ENCODE peak calls at places on chromosomes 2 and 18, in eight cellular contexts. K is activated effector memory CD4-positive, alpha-beta T cell treated with anti-CD3 and anti-CD28 coated beads, Interleukin-2, amount 50 U/mL, for 16 hours; S is hepatocyte; B is tibial nerve; D is DMS 273 treated with DMSO at 0.1 percent for 48 hours; O is upper lobe of right lung; Y is nephron progenitor cell; F is mesenchymal stem cell. A is an unnamed sample.

GRCh38 chr2:86598966-86599365 is 24.7 kb downstream of the RNF103 start:
- DNase-seq in F (no peak), S (no peak), K (no peak), D (no peak), Y (no peak), O (no peak), B (no peak), A (no peak)

GRCh38 chr2:1590611-1591460 is 153.5 kb downstream of the PXDN start:
- DNase-seq in B (no peak), F (no peak), S (no peak), K (peak), D (peak), O (peak), Y (no peak), A (no peak)

GRCh38 chr2:55133467-55134315 is 83.4 kb upstream of the RTN4 start:
- DNase-seq in Y (no peak), O (no peak), K (peak), F (peak), D (no peak), B (peak), S (peak), A (no peak)

GRCh38 chr2:231036578-231037106 is 681 bp upstream of the C2orf72 start:
- DNase-seq in O (peak), K (no peak), S (no peak), B (no peak), D (no peak), F (no peak), Y (no peak), A (no peak)

GRCh38 chr2:82330104-82330503 is 2025.6 kb upstream of the LRRTM1 start:
- DNase-seq in F (no peak), D (no peak), B (no peak), O (no peak), Y (no peak), K (no peak), S (no peak), A (no peak)

GRCh38 chr2:188787661-188788044 is 186.5 kb upstream of the COL3A1 start:
- DNase-seq in Y (no peak), S (peak), O (no peak), K (no peak), F (peak), D (no peak), B (no peak), A (no peak)

GRCh38 chr2:69169990-69170389 is 157.0 kb downstream of the ANTXR1 start:
- DNase-seq in F (no peak), B (no peak), D (no peak), O (no peak), K (no peak), Y (no peak), S (no peak), A (no peak)

GRCh38 chr18:55124078-55124477 is 164.8 kb upstream of the CCDC68 start:
- DNase-seq in K (no peak), B (no peak), O (no peak), S (no peak), D (no peak), F (peak), Y (no peak), A (no peak)

GRCh38 chr2:105879798-105880300 is 135.1 kb downstream of the NCK2 start:
- DNase-seq in D (no peak), O (no peak), Y (no peak), F (no peak), B (no peak), S (no peak), K (no peak), A (no peak)

GRCh38 chr18:10169064-10169562 is 255.3 kb downstream of the VAPA start:
- DNase-seq in F (peak), D (no peak), Y (no peak), K (no peak), S (no peak), O (no peak), B (no peak), A (no peak)

GRCh38 chr2:146874260-146874658 is 970.6 kb upstream of the ACVR2A start:
- DNase-seq in F (peak), S (no peak), D (no peak), B (no peak), Y (no peak), K (no peak), O (no peak), A (peak)

GRCh38 chr2:88636026-88636425 is 8.8 kb upstream of the EIF2AK3 start:
- DNase-seq in S (no peak), O (no peak), Y (no peak), F (no peak), B (no peak), D (no peak), K (no peak), A (no peak)

GRCh38 chr18:44679912-44680270 is 797 bp upstream of the SETBP1 start:
- DNase-seq in D (peak), B (peak), Y (peak), O (peak), F (peak), K (peak), S (peak), A (peak)

GRCh38 chr2:164737612-164738081 is 104.0 kb downstream of the COBLL1 start:
- DNase-seq in S (peak), F (peak), B (peak), Y (peak), K (no peak), O (peak), D (peak), A (peak)

GRCh38 chr18:46946656-46947282 is 29.4 kb downstream of the KATNAL2 start:
- DNase-seq in B (peak), Y (peak), K (peak), F (peak), O (peak), D (peak), S (peak), A (no peak)

GRCh38 chr2:101596346-101596745 is 101.2 kb upstream of the MAP4K4 start:
- DNase-seq in Y (no peak), B (no peak), D (no peak), K (no peak), O (no peak), S (no peak), F (no peak), A (no peak)

GRCh38 chr2:232142049-232142448 is 180.5 kb downstream of the DIS3L2 start:
- DNase-seq in O (no peak), B (no peak), S (peak), F (peak), D (no peak), Y (peak), K (no peak), A (no peak)

GRCh38 chr2:168208652-168209051 is 38.7 kb downstream of the STK39 start:
- DNase-seq in F (no peak), B (no peak), D (no peak), O (no peak), Y (no peak), S (no peak), K (no peak), A (no peak)

GRCh38 chr2:70851704-70852103 is 16.1 kb upstream of the CD207 start:
- DNase-seq in B (no peak), O (no peak), Y (no peak), D (no peak), S (no peak), K (no peak), F (no peak), A (peak)

GRCh38 chr2:236945431-236946016 is 140.2 kb upstream of the COPS8 start:
- DNase-seq in O (no peak), K (no peak), B (no peak), Y (no peak), S (no peak), F (no peak), D (no peak), A (no peak)

GRCh38 chr2:238947920-238948710 is 100.2 kb downstream of the TWIST2 start:
- DNase-seq in O (peak), D (no peak), S (no peak), F (peak), B (peak), K (peak), Y (no peak), A (no peak)

GRCh38 chr18:55351980-55352714 is 235.8 kb downstream of the TCF4 start:
- DNase-seq in B (no peak), D (no peak), Y (no peak), S (no peak), O (no peak), F (peak), K (no peak), A (no peak)

GRCh38 chr2:165435611-165436010 is 33.9 kb upstream of the CSRNP3 start:
- DNase-seq in F (no peak), O (no peak), S (no peak), B (no peak), K (no peak), D (no peak), Y (no peak), A (no peak)

GRCh38 chr18:8176554-8176953 is 432.7 kb upstream of the RAB12 start:
- DNase-seq in B (no peak), K (no peak), O (no peak), D (no peak), S (no peak), Y (peak), F (no peak), A (no peak)

GRCh38 chr2:215736653-215737290 is 276.6 kb downstream of the MREG start:
- DNase-seq in Y (no peak), F (peak), O (no peak), B (no peak), S (no peak), D (no peak), K (no peak), A (no peak)

GRCh38 chr18:46152808-46153617 is 48.8 kb downstream of the HAUS1 start:
- DNase-seq in D (peak), O (no peak), F (no peak), B (no peak), S (no peak), Y (peak), K (no peak), A (no peak)

GRCh38 chr2:142980246-142981068 is 103.0 kb downstream of the KYNU start:
- DNase-seq in D (no peak), S (peak), Y (no peak), F (peak), O (no peak), K (no peak), B (no peak), A (no peak)

GRCh38 chr2:191453756-191454155 is 208.6 kb downstream of the MYO1B start:
- DNase-seq in Y (no peak), B (no peak), S (no peak), O (no peak), D (no peak), F (no peak), K (no peak), A (no peak)

GRCh38 chr2:49770919-49771318 is 616.6 kb upstream of the FSHR start:
- DNase-seq in B (no peak), O (no peak), D (no peak), Y (peak), S (peak), F (peak), K (no peak), A (peak)

GRCh38 chr2:42937171-42937875 is 144.9 kb upstream of the HAAO start:
- DNase-seq in S (no peak), D (no peak), F (no peak), Y (no peak), B (no peak), O (no peak), K (no peak), A (no peak)

GRCh38 chr2:237315881-237316225 is 98.1 kb downstream of the COL6A3 start:
- DNase-seq in S (peak), F (peak), Y (no peak), K (no peak), B (no peak), D (no peak), O (no peak), A (no peak)

GRCh38 chr2:142952793-142953192 is 75.3 kb downstream of the KYNU start:
- DNase-seq in O (no peak), D (no peak), Y (no peak), B (no peak), F (no peak), S (no peak), K (no peak), A (no peak)

A was measured in GDM1.